ENCODE peak calls at places on chromosomes 7 and 10, in five cellular contexts. U is mesendoderm, Y is posterior vena cava, L is activated T-cell treated with anti-CD3 and anti-CD28 coated beads for 1 hour, C is HEK293T. O is an unnamed sample.

GRCh38 chr10:51073461-51074237 is 638 bp upstream of the PRKG1 start:
- DNase-seq in U (peak), L (no peak), C (peak), Y (no peak), O (no peak)

GRCh38 chr10:113386005-113386404 is 166.8 kb upstream of the HABP2 start:
- DNase-seq in L (no peak), U (no peak), Y (peak), C (no peak), O (no peak)

GRCh38 chr10:85643171-85643838 is 723.3 kb downstream of the GRID1 start:
- DNase-seq in U (no peak), L (no peak), Y (no peak), C (no peak), O (no peak)

GRCh38 chr7:157011333-157012112 is 1.1 kb upstream of the MNX1 start:
- DNase-seq in Y (no peak), U (peak), C (peak), L (no peak), O (no peak)

GRCh38 chr10:69572159-69573055 is 815 bp downstream of the NEUROG3 start:
- DNase-seq in U (no peak), L (no peak), Y (no peak), C (no peak), O (peak)

GRCh38 chr7:44765579-44766415 is 17.1 kb downstream of the ZMIZ2 start:
- DNase-seq in U (no peak), L (no peak), Y (no peak), C (no peak), O (no peak)

GRCh38 chr10:74743401-74743800 is 83.0 kb upstream of the KAT6B start:
- DNase-seq in U (no peak), L (no peak), Y (no peak), C (no peak), O (no peak)

GRCh38 chr7:118311121-118311803 is 86.8 kb downstream of the ANKRD7 start:
- DNase-seq in Y (no peak), C (no peak), L (no peak), U (no peak), O (peak)

GRCh38 chr10:26725837-26726727 is 28.6 kb downstream of the PDSS1 start:
- DNase-seq in C (peak), U (peak), L (peak), Y (peak), O (no peak)

GRCh38 chr7:73995330-73995729 is 32.6 kb upstream of the ELN start:
- DNase-seq in C (no peak), U (no peak), L (no peak), Y (no peak), O (no peak)

GRCh38 chr10:47063858-47064257 is 152.6 kb downstream of the PTPN20 start:
- DNase-seq in C (no peak), U (no peak), Y (no peak), L (no peak), O (no peak)

GRCh38 chr10:96846395-96846794 is 14.3 kb downstream of the LCOR start:
- DNase-seq in L (no peak), Y (no peak), U (no peak), C (no peak), O (no peak)

GRCh38 chr7:24172859-24173258 is 111.1 kb upstream of the NPY start:
- DNase-seq in L (no peak), U (peak), Y (no peak), C (no peak), O (no peak)

GRCh38 chr7:73896454-73896853 is 35.5 kb downstream of the TMEM270 start:
- DNase-seq in L (no peak), C (no peak), U (no peak), Y (no peak), O (no peak)

GRCh38 chr10:8349610-8350249 is 295.2 kb downstream of the GATA3 start:
- DNase-seq in C (no peak), Y (no peak), U (no peak), L (no peak), O (no peak)

GRCh38 chr10:104170610-104171269 is 48.8 kb downstream of the SFR1 start:
- DNase-seq in C (no peak), L (no peak), U (no peak), Y (no peak), O (no peak)

GRCh38 chr7:92926697-92927044 is 90.3 kb upstream of the CDK6 start:
- DNase-seq in Y (no peak), U (no peak), C (no peak), L (no peak), O (no peak)

GRCh38 chr7:157497367-157497743 is 160.6 kb downstream of the DNAJB6 start:
- DNase-seq in C (no peak), L (no peak), Y (no peak), U (no peak), O (no peak)

GRCh38 chr7:84191842-84192241 is 2.7 kb downstream of the SEMA3A start:
- DNase-seq in C (no peak), U (no peak), Y (no peak), L (no peak), O (no peak)

GRCh38 chr7:136071106-136071505 is 93.9 kb upstream of the MTPN start:
- DNase-seq in C (no peak), U (no peak), Y (no peak), L (no peak), O (no peak)

GRCh38 chr10:71424496-71425194 is 27.9 kb downstream of the CDH23 start:
- DNase-seq in C (no peak), U (no peak), L (no peak), Y (peak), O (no peak)

GRCh38 chr7:35734001-35734483 is 39.1 kb upstream of the HERPUD2 start:
- DNase-seq in L (no peak), C (no peak), U (no peak), Y (no peak), O (no peak)

GRCh38 chr7:4073052-4073451 is 609.0 kb upstream of the FOXK1 start:
- DNase-seq in L (no peak), C (no peak), Y (no peak), U (no peak), O (no peak)

GRCh38 chr10:96470108-96470743 is 43.5 kb downstream of the TLL2 start:
- DNase-seq in C (peak), Y (no peak), U (peak), L (peak), O (no peak)

GRCh38 chr7:77348371-77348813 is 67.8 kb downstream of the GSAP start:
- DNase-seq in U (peak), C (no peak), L (no peak), Y (no peak), O (no peak)

GRCh38 chr10:72261323-72262018 is 12.3 kb upstream of the DDIT4 start:
- DNase-seq in Y (no peak), L (no peak), C (no peak), U (peak), O (no peak)

O was measured in GF-D8.